ENCODE peak calls at places on chromosomes 4 and X, in eight cellular contexts. N, R, I, Y, D, J, O and Q are unnamed samples. For H3K4me1, the result is how much of the 10 kb centered on the place peaks cover.

GRCh38 chr4:100657187-100657586 is 139.4 kb upstream of the EMCN start:
- DNase-seq in I (no peak), Y (no peak), J (no peak), R (no peak), N (no peak), D (no peak), O (no peak), Q (no peak)

GRCh38 chr4:141464366-141464765 is 172.0 kb upstream of the IL15 start:
- DNase-seq in N (no peak), J (no peak), D (no peak), R (no peak), I (no peak), Y (no peak), O (no peak), Q (no peak)

GRCh38 chr4:121693450-121693849 is 3.3 kb downstream of the ANXA5 start:
- DNase-seq in I (no peak), D (no peak), Y (no peak), J (no peak), R (no peak), O (no peak), N (no peak), Q (no peak)

GRCh38 chrX:25048176-25048575 is 32.4 kb upstream of the ARX start:
- DNase-seq in R (no peak), N (no peak), Y (no peak), I (no peak), D (no peak), O (no peak), J (no peak), Q (no peak)

GRCh38 chrX:102995316-102995715 is 58.2 kb downstream of the RAB40AL start:
- DNase-seq in J (no peak), N (no peak), R (no peak), Y (no peak), D (no peak), I (no peak), O (no peak), Q (no peak)

GRCh38 chrX:10486373-10486772 is 134.0 kb downstream of the MID1 start:
- DNase-seq in D (no peak), J (no peak), Y (peak), R (peak), I (peak), N (no peak), O (no peak), Q (no peak)

GRCh38 chrX:63581390-63581789 is 203.6 kb downstream of the ARHGEF9 start:
- DNase-seq in N (no peak), R (no peak), O (peak), D (no peak), Y (no peak), I (no peak), J (no peak), Q (no peak)

GRCh38 chr4:30821891-30822612 is 101.9 kb downstream of the PCDH7 start:
- DNase-seq in N (no peak), O (peak), J (no peak), I (peak), R (no peak), D (no peak), Y (no peak), Q (no peak)

GRCh38 chr4:60948008-60948407 is 252.1 kb upstream of the ADGRL3 start:
- DNase-seq in R (no peak), N (no peak), I (peak), O (no peak), J (no peak), Y (no peak), D (no peak), Q (no peak)

GRCh38 chrX:13463608-13464007 is 105.8 kb upstream of the EGFL6 start:
- DNase-seq in D (no peak), N (no peak), Y (peak), J (peak), R (peak), O (no peak), I (peak), Q (no peak)

GRCh38 chr4:105596676-105597075 is 44.3 kb downstream of the ARHGEF38 start:
- DNase-seq in N (no peak), O (peak), J (no peak), D (no peak), Y (no peak), I (no peak), R (no peak), Q (no peak)

GRCh38 chrX:130575831-130576404 is 174.1 kb downstream of the RBMX2 start:
- DNase-seq in Y (peak), R (peak), J (peak), I (peak), O (peak), N (peak), D (peak), Q (peak)

GRCh38 chr4:158181906-158182305 is 9.1 kb upstream of the GASK1B start:
- DNase-seq in D (no peak), R (no peak), N (no peak), J (no peak), I (no peak), O (no peak), Y (no peak), Q (no peak)

GRCh38 chr4:158176776-158177175 is 4.0 kb upstream of the GASK1B start:
- DNase-seq in O (no peak), Y (no peak), R (no peak), N (no peak), J (no peak), I (no peak), D (no peak), Q (no peak)

GRCh38 chr4:158176108-158176507 is 3.3 kb upstream of the GASK1B start:
- DNase-seq in R (no peak), J (no peak), D (no peak), Y (peak), O (no peak), N (no peak), I (no peak), Q (no peak)

GRCh38 chr4:158182736-158183135 is 9.9 kb upstream of the GASK1B start:
- DNase-seq in J (no peak), Y (no peak), O (peak), N (no peak), D (no peak), I (no peak), R (no peak), Q (no peak)

DNA sequence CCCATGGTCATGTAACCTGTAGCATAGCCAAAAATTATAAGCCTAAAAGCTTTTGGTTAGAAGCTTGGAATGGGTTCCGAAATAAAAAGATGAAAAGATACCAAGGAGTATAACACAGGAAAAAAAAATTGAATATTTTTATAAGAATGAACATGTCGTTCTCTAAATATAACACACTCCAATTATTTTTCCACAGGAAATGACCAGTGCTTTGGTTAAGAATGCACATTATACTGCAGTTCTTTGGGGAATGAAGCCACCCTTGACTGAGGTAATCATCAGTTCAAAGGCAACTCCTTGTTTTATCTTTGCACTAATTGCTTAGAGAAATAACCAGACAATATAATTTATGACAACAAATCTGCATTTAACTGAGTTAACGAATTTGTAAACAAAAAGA is 6.6 kb upstream of the GASK1B start:
- DNase-seq in N (no peak), R (no peak), I (no peak), J (no peak), Y (no peak), D (no peak), O (no peak), Q (no peak)
- H3K27ac ChIP-seq in N (no peak), R (no peak), I (no peak), J (no peak), Y (no peak), D (no peak), O (no peak), Q (no peak)

DNA sequence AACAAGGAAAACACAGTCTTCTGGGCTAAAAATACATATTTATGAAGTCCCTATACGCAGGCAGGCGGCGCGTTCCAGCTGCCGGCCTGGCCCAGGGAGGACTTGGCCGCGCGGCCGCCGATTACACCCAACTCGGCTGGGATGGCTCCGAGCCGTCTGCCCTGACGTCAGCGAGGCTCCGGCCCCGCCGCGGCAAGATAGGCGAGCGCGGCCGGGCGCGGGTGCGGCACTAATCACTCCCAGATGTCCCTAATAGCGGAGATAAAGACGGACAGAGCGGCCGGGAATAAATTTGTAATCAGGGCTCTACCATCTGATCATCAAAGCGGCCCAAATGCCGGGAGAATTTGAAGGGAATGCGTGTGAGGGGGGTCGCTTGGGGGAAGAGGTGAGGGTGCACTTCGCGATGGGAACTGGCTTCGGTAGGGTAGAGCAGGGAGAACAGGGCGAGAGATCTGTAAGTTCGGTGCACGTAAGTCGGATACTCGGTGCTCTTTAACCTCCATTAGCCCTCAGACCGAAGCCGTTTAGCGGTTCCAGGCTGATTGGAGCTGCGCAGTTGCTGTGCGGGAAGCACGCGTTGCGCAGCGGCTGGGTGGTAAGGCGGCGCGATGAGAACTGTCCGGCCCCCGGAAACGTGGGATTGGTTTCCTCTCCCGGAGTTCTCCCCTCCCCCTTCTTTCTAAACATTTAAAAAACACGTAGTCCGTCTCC is 7.7 kb downstream of the HAND2 start:
- DNase-seq in J (peak), Y (no peak), R (peak), D (no peak), O (peak), N (no peak), I (peak), Q (no peak)
- H3K4me1 ChIP-seq in J (under half), Y (under half), R (under half), D (under half), O (half or more), N (under half), I (under half), Q (under half)

GRCh38 chr4:83010522-83011318 is at the start of gene LIN54:
- DNase-seq in O (peak), Y (peak), R (peak), I (peak), J (peak), N (peak), D (peak), Q (peak)

GRCh38 chr4:83012631-83013419 is 2.2 kb upstream of the LIN54 start:
- DNase-seq in Y (peak), D (peak), N (peak), R (peak), J (peak), I (peak), O (peak), Q (peak)

GRCh38 chr4:83011779-83012630 is 1.4 kb upstream of the LIN54 start:
- DNase-seq in O (peak), Y (peak), N (no peak), J (peak), R (no peak), D (no peak), I (peak), Q (peak)

GRCh38 chr4:83010111-83010521 is 507 bp downstream of the LIN54 start:
- DNase-seq in D (no peak), O (peak), R (no peak), N (no peak), I (peak), Y (no peak), J (no peak), Q (peak)

GRCh38 chr4:83009529-83009928 is 1.1 kb downstream of the LIN54 start:
- DNase-seq in N (no peak), J (no peak), D (no peak), R (no peak), I (peak), Y (no peak), O (no peak), Q (no peak)
- H3K4me3 ChIP-seq in N (peak), J (peak), D (peak), R (peak), I (no peak), Y (peak), O (peak), Q (peak)

GRCh38 chr4:7049739-7050138 is 6.6 kb downstream of the TADA2B start:
- DNase-seq in N (no peak), D (no peak), O (no peak), R (no peak), Y (no peak), I (no peak), J (no peak), Q (no peak)
- H3K27ac ChIP-seq in N (no peak), D (no peak), O (no peak), R (no peak), Y (no peak), I (no peak), J (no peak), Q (no peak)

GRCh38 chr4:15670576-15670975 is 11.1 kb upstream of the FAM200B start:
- DNase-seq in D (no peak), O (no peak), N (no peak), Y (no peak), J (no peak), I (no peak), R (no peak), Q (no peak)

GRCh38 chr4:15667006-15667405 is 11.8 kb upstream of the FBXL5 start:
- DNase-seq in J (no peak), Y (no peak), I (no peak), D (no peak), R (no peak), N (no peak), O (no peak), Q (no peak)

GRCh38 chr4:15668566-15669435 is 12.8 kb upstream of the FAM200B start:
- DNase-seq in J (no peak), N (no peak), D (no peak), O (no peak), Y (no peak), R (no peak), I (no peak), Q (no peak)

GRCh38 chr4:15659768-15660394 is 4.7 kb upstream of the FBXL5 start:
- DNase-seq in I (peak), N (no peak), O (no peak), D (no peak), R (peak), J (no peak), Y (peak), Q (no peak)

DNA sequence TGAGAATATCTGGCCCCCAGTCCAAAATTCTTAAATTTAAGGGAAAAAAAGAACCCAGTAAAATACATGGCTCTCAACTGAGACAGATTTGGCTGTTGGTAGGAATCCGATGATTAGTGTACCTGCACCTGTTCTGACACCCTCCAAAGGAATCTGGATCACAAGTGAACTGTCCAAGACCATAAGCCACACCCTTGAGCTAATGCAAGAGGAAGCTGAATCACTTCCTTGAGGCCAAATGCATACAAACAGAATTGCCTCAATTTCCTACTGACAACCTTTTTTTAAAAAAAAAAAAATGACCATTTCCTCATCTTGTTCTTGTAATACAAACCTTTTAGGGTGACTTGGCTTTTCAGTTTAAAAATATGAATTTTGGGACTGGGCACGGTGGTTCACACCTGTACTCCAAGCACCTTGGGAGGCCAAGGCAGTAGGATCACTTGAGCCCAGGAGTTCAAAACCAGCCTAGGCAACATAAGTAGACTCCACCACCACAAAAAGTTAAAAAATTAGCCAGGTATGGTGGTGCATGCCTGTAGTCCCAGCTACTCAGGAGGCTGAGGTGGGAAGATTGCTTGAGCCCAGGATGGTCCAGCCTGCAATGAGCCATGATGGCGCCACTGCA is 10.7 kb upstream of the FBXL5 start:
- DNase-seq in I (no peak), Y (peak), D (no peak), O (no peak), N (no peak), R (no peak), J (no peak), Q (no peak)
- H3K4me1 ChIP-seq in I (under half), Y (under half), D (under half), O (under half), N (under half), R (under half), J (under half), Q (under half)

DNA sequence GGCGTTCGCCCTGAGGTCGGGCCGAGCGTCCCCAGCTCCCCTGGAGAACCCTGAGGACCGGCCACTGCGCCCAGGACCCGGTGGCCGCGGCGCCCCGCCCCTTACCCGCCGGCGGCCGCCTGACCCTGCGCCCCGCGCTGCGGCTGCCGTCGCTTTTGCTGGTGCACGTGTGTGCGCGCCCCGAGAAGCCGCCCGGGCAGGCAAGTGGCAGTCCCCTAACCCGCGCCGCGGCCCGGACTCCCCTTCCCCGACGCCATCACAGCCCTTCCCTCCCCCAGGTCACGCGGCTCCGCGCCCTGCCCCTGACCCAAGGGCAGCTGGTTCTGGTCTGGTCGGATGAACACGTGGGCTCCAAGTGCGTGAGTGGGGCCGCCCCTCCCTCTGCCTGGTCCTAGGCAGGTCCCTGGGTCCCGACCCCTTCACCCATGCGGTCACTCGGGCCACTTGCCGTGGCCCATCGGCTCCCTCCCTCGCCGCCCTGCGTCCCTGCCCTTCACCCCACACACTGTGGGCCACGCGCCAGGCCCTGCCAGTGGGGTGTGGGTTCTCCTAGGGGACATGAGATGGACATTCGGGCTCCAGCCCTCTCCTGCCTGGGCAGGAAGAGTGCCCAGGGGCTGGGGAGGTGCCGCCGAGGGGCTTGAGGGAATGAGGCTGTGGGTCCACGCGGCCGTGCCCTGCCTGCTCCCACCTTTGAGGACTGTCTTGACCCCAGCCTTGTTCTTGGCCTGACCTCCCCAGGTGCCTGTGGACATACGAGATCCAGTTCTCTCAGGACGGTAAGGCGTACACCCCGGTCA is 8.0 kb upstream of the FGFRL1 start:
- DNase-seq in D (no peak), Y (no peak), N (no peak), O (peak), I (no peak), J (no peak), R (no peak), Q (no peak)
- H3K4me3 ChIP-seq in D (no peak), Y (no peak), N (no peak), O (peak), I (no peak), J (no peak), R (no peak), Q (no peak)

DNA sequence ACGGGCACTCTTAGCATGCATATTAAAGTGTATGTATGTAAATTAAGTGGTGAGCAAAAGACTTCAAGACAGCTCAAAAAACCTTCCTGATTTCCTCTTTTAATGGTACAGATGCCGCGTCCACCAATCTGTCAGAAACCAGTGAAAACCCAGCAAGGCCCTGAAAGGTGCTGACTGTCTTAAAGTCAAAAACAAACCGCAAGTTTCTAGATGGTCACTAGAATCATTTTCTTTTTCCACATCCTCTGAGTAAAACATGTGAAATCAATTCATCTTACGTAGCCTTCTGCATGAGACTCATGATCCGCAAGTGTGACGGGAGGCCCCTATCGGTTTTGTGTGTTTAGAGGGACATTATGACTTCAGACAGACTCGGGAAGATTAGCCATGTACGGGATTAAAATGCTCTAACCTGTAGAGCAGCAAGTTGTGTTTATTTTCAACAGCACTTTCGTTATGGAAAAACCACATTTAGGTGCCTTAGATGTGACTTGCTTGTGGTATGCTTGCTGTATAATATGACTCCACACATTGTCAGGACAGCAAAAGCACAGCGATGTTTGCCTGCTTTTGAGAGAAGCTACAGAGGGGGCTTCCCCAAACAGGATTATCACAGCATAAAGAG is 88.2 kb upstream of the STS start:
- DNase-seq in R (no peak), O (no peak), Y (no peak), D (no peak), N (no peak), J (no peak), I (no peak), Q (no peak)
- H3K27ac ChIP-seq in R (no peak), O (no peak), Y (no peak), D (no peak), N (no peak), J (no peak), I (no peak), Q (peak)

GRCh38 chrX:2492536-2493218 is 8.1 kb downstream of the DHRSX start:
- DNase-seq in D (no peak), O (no peak), J (no peak), R (no peak), Y (no peak), N (no peak), I (no peak), Q (no peak)
- H3K4me1 ChIP-seq in D (under half), O (under half), J (under half), R (under half), Y (under half), N (under half), I (under half), Q (under half)